ENCODE peak calls at places on chromosomes 16 and 17, in four cellular contexts. D is A549, E is prostate gland, P is right lobe of liver. B is an unnamed sample.

GRCh38 chr17:32627233-32628008 is 140.6 kb downstream of the CDK5R1 start:
- DNase-seq in P (no peak), E (no peak), D (no peak), B (no peak)

GRCh38 chr16:49592507-49593422 is 219.2 kb downstream of the C16orf78 start:
- DNase-seq in D (peak; percentile 69), E (no peak), P (no peak), B (peak; percentile 30)

GRCh38 chr17:82238562-82239201 is 9.8 kb downstream of the SLC16A3 start:
- DNase-seq in D (no peak), P (peak; percentile 70), E (peak; percentile 93), B (peak; percentile 90)

GRCh38 chr17:49952912-49953497 is 16.0 kb upstream of the DLX4 start:
- DNase-seq in E (no peak), P (no peak), D (no peak), B (no peak)

GRCh38 chr16:22614271-22614947 is 103.7 kb downstream of the NPIPB5 start:
- DNase-seq in P (no peak), D (no peak), E (no peak), B (no peak)

GRCh38 chr16:74774223-74775139 is at the start of gene FA2H:
- DNase-seq in D (peak; percentile 96), E (peak; percentile 91), P (peak; percentile 82), B (peak; percentile 96)

GRCh38 chr16:869823-870641 is 69.5 kb upstream of the GNG13 start:
- DNase-seq in D (no peak), P (peak; percentile 47), E (no peak), B (no peak)

GRCh38 chr17:66739553-66739952 is 95.4 kb upstream of the CACNG5 start:
- DNase-seq in E (no peak), P (no peak), D (no peak), B (no peak)

GRCh38 chr16:58684001-58684353 is 593 bp downstream of the SLC38A7 start:
- DNase-seq in P (peak; percentile 21), E (no peak), D (no peak), B (no peak)

GRCh38 chr16:10581507-10581906 is 1.1 kb upstream of the EMP2 start:
- DNase-seq in P (no peak), E (no peak), D (no peak), B (no peak)

GRCh38 chr17:17342242-17342945 is 39.2 kb downstream of the NT5M start:
- DNase-seq in E (no peak), D (no peak), P (peak; percentile 11), B (peak; percentile 58)

GRCh38 chr16:27483083-27483437 is 66.7 kb downstream of the GTF3C1 start:
- DNase-seq in D (no peak), E (no peak), P (no peak), B (no peak)

GRCh38 chr17:64278614-64279013 is 15.6 kb upstream of the TEX2 start:
- DNase-seq in E (no peak), P (no peak), D (no peak), B (no peak)

GRCh38 chr16:84448444-84448843 is 56.0 kb downstream of the MEAK7 start:
- DNase-seq in P (no peak), E (no peak), D (no peak), B (no peak)

GRCh38 chr17:75737133-75737962 is 16.1 kb downstream of the ITGB4 start:
- DNase-seq in D (no peak), E (no peak), P (no peak), B (no peak)

GRCh38 chr17:17710728-17711541 is 29.7 kb downstream of the RAI1 start:
- DNase-seq in P (no peak), D (peak; percentile 99), E (peak; percentile 93), B (peak; percentile 94)

GRCh38 chr16:85821441-85821901 is 22.0 kb downstream of the COX4I1 start:
- DNase-seq in P (peak; percentile 86), D (peak; percentile 92), E (peak; percentile 55), B (peak; percentile 83)

GRCh38 chr16:4574919-4575705 is 19.0 kb downstream of the C16orf96 start:
- DNase-seq in P (no peak), E (no peak), D (no peak), B (peak; percentile 87)

GRCh38 chr17:50614471-50615051 is 20.1 kb upstream of the ABCC3 start:
- DNase-seq in P (no peak), D (no peak), E (no peak), B (no peak)

GRCh38 chr16:4081577-4082021 is 34.6 kb downstream of the ADCY9 start:
- DNase-seq in E (no peak), P (no peak), D (no peak), B (no peak)

GRCh38 chr16:77191259-77191969 is 424 bp downstream of the MON1B start:
- DNase-seq in D (no peak), P (peak; percentile 67), E (no peak), B (no peak)

GRCh38 chr17:40168262-40168832 is 8.9 kb upstream of the RAPGEFL1 start:
- DNase-seq in P (no peak), E (peak; percentile 36), D (peak; percentile 77), B (peak; percentile 49)

GRCh38 chr17:41020346-41020745 is 6.7 kb downstream of the KRTAP1-5 start:
- DNase-seq in P (no peak), E (no peak), D (no peak), B (no peak)

GRCh38 chr16:588639-588888 is 1.3 kb upstream of the RAB40C start:
- DNase-seq in P (peak; percentile 65), E (no peak), D (no peak), B (peak; percentile 56)

GRCh38 chr17:7717756-7718350 is 309 bp downstream of the DNAH2 start:
- DNase-seq in E (no peak), P (no peak), D (peak; percentile 35), B (no peak)

GRCh38 chr17:7716299-7716886 is 1.2 kb upstream of the DNAH2 start:
- DNase-seq in P (no peak), D (no peak), E (no peak), B (no peak)

GRCh38 chr17:7719661-7720060 is 2.1 kb downstream of the DNAH2 start:
- DNase-seq in D (no peak), E (no peak), P (no peak), B (no peak)

GRCh38 chr17:7714721-7715594 is 2.6 kb upstream of the DNAH2 start:
- DNase-seq in E (no peak), P (no peak), D (no peak), B (no peak)

GRCh38 chr17:7716901-7717755 is at the start of gene DNAH2:
- DNase-seq in D (peak; percentile 94), E (peak; percentile 82), P (peak; percentile 67), B (peak; percentile 77)
- TF ChIP-seq CTCF in D (peak; percentile 78), E (peak; percentile 56), P (peak; percentile 50), B (no peak)

DNA sequence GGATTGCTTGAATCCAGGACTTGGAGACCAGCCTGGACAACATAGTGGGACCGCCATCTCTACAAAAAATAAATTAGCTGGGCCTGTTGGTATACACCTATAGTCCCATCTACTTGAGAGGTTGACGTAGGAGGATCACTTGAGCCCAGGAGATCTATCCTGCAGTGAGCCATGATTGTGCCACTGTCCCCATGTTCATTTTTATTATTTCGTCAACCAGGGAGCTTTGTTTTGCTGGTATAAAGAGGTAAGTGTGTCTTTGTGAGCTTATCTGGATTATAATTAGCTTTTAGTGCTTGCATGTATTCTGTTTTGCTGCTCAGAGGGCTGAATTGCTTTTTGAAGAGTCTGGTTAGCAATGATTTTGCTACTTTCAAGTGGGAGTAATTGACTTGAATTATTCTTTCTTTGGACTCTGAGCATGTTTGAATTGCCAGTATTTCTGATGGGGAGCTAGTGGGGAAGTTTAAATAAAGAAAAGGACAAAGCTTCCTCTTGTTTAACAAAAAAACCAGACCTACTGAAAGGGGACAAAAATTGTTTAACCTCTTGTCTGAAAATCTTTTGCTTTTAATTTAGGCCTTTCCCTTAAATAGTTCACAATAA is 31.6 kb upstream of the BCAS3 start:
- DNase-seq in E (no peak), D (no peak), P (no peak), B (no peak)
- H3K4me1 ChIP-seq in E (no peaks in the 10 kb centered on the region), D (peaks cover 10% of the 10 kb centered on the region), P (no peaks in the 10 kb centered on the region), B (peaks cover 15% of the 10 kb centered on the region)

GRCh38 chr17:74454197-74455024 is 12.0 kb upstream of the CD300A start:
- DNase-seq in D (peak; percentile 48), E (peak; percentile 92), P (peak; percentile 87), B (no peak)
- TF ChIP-seq CTCF in D (no peak), E (peak; percentile 54), P (peak; percentile 34), B (no peak)

DNA sequence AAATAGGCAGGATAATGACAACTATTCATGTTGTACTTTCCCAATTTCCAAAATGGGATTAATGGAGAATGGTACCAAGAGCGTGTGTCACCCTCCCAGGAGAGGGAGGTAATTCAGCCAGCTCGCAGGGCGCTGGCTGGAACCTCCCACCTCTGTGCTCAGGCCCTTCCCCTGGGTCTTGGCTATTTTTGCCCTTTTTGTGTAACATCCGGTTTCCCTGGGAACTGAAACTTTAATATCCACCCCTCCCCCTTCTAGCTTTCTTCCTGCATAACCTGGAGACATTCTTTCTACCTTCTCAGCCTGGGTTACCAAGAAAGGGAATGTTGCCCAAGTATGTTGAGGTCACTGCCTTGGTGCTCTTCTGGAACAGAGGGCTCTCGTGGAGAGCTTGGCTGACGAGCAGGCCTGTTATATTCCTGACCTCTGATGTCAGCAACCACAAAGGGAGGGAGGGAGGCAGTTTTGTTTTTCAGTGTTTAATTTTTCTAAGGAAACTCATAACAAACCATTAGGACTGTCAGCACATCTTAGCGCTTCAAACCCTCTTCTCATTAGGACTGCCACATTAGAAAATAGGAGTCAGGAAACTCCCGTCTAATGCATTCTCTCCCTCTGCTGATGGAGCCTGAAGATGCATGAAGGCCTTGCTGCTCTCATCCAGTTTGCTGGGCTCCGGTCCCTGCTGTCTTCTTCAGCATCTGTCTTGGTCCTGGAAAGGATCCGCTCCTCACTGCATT is 25.6 kb downstream of the ITGB3 start:
- DNase-seq in P (no peak), D (no peak), E (no peak), B (peak; percentile 36)
- H3K4me1 ChIP-seq in P (peaks cover 21% of the 10 kb centered on the region), D (peaks cover 12% of the 10 kb centered on the region), E (peaks cover 11% of the 10 kb centered on the region), B (peaks cover 50% of the 10 kb centered on the region)

DNA sequence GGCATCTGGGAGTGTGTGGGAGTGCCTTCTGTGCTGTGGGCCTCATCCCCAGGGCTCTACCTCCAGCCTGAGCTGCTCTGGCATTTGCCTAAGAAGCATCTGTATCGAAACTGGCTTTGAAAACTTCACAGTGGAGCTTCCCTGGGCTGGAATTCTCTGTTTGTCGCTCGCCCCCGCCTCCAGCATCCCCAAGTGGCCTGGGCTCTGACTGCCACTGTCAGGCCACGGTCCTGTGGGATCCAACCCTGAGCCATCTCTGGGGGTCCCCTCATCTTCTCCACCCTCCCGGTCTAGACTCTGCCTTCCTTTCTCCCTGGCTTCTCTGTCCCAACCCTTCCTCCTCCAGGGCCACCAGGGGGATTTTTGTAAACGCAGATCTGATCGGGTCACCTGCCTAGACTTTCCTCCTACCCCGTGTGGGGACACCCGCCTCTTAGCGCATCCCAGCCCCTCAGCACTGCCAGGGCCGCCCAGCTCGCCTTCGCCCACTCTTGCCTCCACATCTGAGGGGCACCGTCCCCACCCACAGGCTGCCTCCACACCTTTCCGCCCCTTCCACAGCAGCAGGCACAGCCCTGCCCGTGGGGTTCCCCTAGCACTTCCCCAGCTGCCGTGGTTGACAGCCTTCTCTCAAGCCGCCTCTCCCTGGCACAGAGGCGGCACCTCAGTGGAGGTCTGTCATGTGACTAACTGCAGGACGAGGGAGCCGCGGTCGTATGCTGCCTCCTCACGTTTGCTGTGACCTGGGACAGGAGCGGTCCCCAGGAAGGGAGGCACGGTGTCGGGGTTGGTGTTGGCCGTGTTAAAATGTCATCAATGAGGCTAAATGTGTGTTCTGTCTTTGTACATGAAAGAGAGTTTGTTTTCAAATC is 12.0 kb downstream of the TBC1D24 start:
- DNase-seq in P (peak; percentile 62), D (no peak), E (peak; percentile 56), B (peak; percentile 81)
- TF ChIP-seq CTCF in P (peak; percentile 16), D (no peak), E (peak; percentile 57), B (no peak)

B was measured in stomach.